ENCODE peak calls at places on chromosomes 16 and 17, in ten cellular contexts. One of them, this sample, is unnamed.

GRCh38 chr17:44132275-44132821 is 8.9 kb upstream of the HDAC5 start:
- DNase-seq in endothelial cell of umbilical vein: no peak
- DNase-seq in neural progenitor cell: no peak
- DNase-seq in HCT116: no peak
- DNase-seq in hepatocyte: no peak
- DNase-seq in H1: no peak
- DNase-seq in GM23248: peak
- DNase-seq in K562: peak
- DNase-seq in fibroblast of lung: no peak
- DNase-seq in astrocyte: no peak
- DNase-seq in this sample: peak

GRCh38 chr17:17384291-17384615 is 81.1 kb downstream of the NT5M start:
- DNase-seq in endothelial cell of umbilical vein: no peak
- DNase-seq in neural progenitor cell: no peak
- DNase-seq in HCT116: no peak
- DNase-seq in hepatocyte: no peak
- DNase-seq in H1: no peak
- DNase-seq in GM23248: no peak
- DNase-seq in K562: no peak
- DNase-seq in fibroblast of lung: no peak
- DNase-seq in astrocyte: no peak
- DNase-seq in this sample: no peak

GRCh38 chr16:29811170-29811895 is 660 bp upstream of the PRRT2 start:
- DNase-seq in endothelial cell of umbilical vein: peak
- DNase-seq in neural progenitor cell: peak
- DNase-seq in HCT116: peak
- DNase-seq in hepatocyte: peak
- DNase-seq in H1: peak
- DNase-seq in GM23248: peak
- DNase-seq in K562: peak
- DNase-seq in fibroblast of lung: peak
- DNase-seq in astrocyte: peak
- DNase-seq in this sample: peak

GRCh38 chr17:2776589-2777241 is 19.5 kb upstream of the RAP1GAP2 start:
- DNase-seq in endothelial cell of umbilical vein: no peak
- DNase-seq in neural progenitor cell: peak
- DNase-seq in HCT116: no peak
- DNase-seq in hepatocyte: peak
- DNase-seq in H1: no peak
- DNase-seq in GM23248: peak
- DNase-seq in K562: no peak
- DNase-seq in fibroblast of lung: no peak
- DNase-seq in astrocyte: no peak
- DNase-seq in this sample: no peak

GRCh38 chr17:55062921-55063320 is 94.4 kb downstream of the STXBP4 start:
- DNase-seq in endothelial cell of umbilical vein: no peak
- DNase-seq in neural progenitor cell: no peak
- DNase-seq in HCT116: no peak
- DNase-seq in hepatocyte: no peak
- DNase-seq in H1: no peak
- DNase-seq in GM23248: peak
- DNase-seq in K562: no peak
- DNase-seq in fibroblast of lung: no peak
- DNase-seq in astrocyte: peak
- DNase-seq in this sample: peak

GRCh38 chr17:82065193-82065637 is 389 bp downstream of the DUS1L start:
- DNase-seq in endothelial cell of umbilical vein: peak
- DNase-seq in neural progenitor cell: no peak
- DNase-seq in HCT116: no peak
- DNase-seq in hepatocyte: peak
- DNase-seq in H1: no peak
- DNase-seq in GM23248: peak
- DNase-seq in K562: no peak
- DNase-seq in fibroblast of lung: no peak
- DNase-seq in astrocyte: peak
- DNase-seq in this sample: no peak

GRCh38 chr16:84606081-84606875 is 11.6 kb downstream of the COTL1 start:
- DNase-seq in endothelial cell of umbilical vein: no peak
- DNase-seq in neural progenitor cell: no peak
- DNase-seq in HCT116: no peak
- DNase-seq in hepatocyte: no peak
- DNase-seq in H1: no peak
- DNase-seq in GM23248: no peak
- DNase-seq in K562: no peak
- DNase-seq in fibroblast of lung: no peak
- DNase-seq in astrocyte: no peak
- DNase-seq in this sample: no peak

GRCh38 chr17:78412403-78412802 is 34.0 kb downstream of the PGS1 start:
- DNase-seq in endothelial cell of umbilical vein: no peak
- DNase-seq in neural progenitor cell: peak
- DNase-seq in HCT116: no peak
- DNase-seq in hepatocyte: no peak
- DNase-seq in H1: no peak
- DNase-seq in GM23248: peak
- DNase-seq in K562: peak
- DNase-seq in fibroblast of lung: no peak
- DNase-seq in astrocyte: no peak
- DNase-seq in this sample: no peak

GRCh38 chr16:53456625-53457024 is 22.4 kb downstream of the RBL2 start:
- DNase-seq in endothelial cell of umbilical vein: no peak
- DNase-seq in neural progenitor cell: no peak
- DNase-seq in HCT116: no peak
- DNase-seq in hepatocyte: no peak
- DNase-seq in H1: no peak
- DNase-seq in GM23248: no peak
- DNase-seq in K562: no peak
- DNase-seq in fibroblast of lung: no peak
- DNase-seq in astrocyte: no peak
- DNase-seq in this sample: no peak

GRCh38 chr17:29612404-29613370 is 10.0 kb downstream of the CORO6 start:
- DNase-seq in endothelial cell of umbilical vein: no peak
- DNase-seq in neural progenitor cell: no peak
- DNase-seq in HCT116: no peak
- DNase-seq in hepatocyte: no peak
- DNase-seq in H1: no peak
- DNase-seq in GM23248: no peak
- DNase-seq in K562: no peak
- DNase-seq in fibroblast of lung: no peak
- DNase-seq in astrocyte: no peak
- DNase-seq in this sample: no peak
- H2AFZ ChIP-seq in endothelial cell of umbilical vein: peak
- H2AFZ ChIP-seq in neural progenitor cell: no peak
- H2AFZ ChIP-seq in HCT116: no peak
- H2AFZ ChIP-seq in hepatocyte: no peak
- H2AFZ ChIP-seq in H1: no peak
- H2AFZ ChIP-seq in GM23248: peak
- H2AFZ ChIP-seq in K562: no peak
- H2AFZ ChIP-seq in fibroblast of lung: no peak
- H2AFZ ChIP-seq in astrocyte: peak
- H2AFZ ChIP-seq in this sample: no peak

GRCh38 chr17:62750502-62751349 is 57.4 kb downstream of the MARCHF10 start:
- DNase-seq in endothelial cell of umbilical vein: no peak
- DNase-seq in neural progenitor cell: peak
- DNase-seq in HCT116: no peak
- DNase-seq in hepatocyte: no peak
- DNase-seq in H1: peak
- DNase-seq in GM23248: no peak
- DNase-seq in K562: no peak
- DNase-seq in fibroblast of lung: no peak
- DNase-seq in astrocyte: peak
- DNase-seq in this sample: no peak
- TF ChIP-seq EZH2 in endothelial cell of umbilical vein: no peak
- TF ChIP-seq EZH2 in neural progenitor cell: no peak
- TF ChIP-seq EZH2 in HCT116: no peak
- TF ChIP-seq EZH2 in hepatocyte: no peak
- TF ChIP-seq EZH2 in H1: no peak
- TF ChIP-seq EZH2 in GM23248: no peak
- TF ChIP-seq EZH2 in K562: no peak
- TF ChIP-seq EZH2 in fibroblast of lung: no peak
- TF ChIP-seq EZH2 in astrocyte: no peak
- TF ChIP-seq EZH2 in this sample: no peak

DNA sequence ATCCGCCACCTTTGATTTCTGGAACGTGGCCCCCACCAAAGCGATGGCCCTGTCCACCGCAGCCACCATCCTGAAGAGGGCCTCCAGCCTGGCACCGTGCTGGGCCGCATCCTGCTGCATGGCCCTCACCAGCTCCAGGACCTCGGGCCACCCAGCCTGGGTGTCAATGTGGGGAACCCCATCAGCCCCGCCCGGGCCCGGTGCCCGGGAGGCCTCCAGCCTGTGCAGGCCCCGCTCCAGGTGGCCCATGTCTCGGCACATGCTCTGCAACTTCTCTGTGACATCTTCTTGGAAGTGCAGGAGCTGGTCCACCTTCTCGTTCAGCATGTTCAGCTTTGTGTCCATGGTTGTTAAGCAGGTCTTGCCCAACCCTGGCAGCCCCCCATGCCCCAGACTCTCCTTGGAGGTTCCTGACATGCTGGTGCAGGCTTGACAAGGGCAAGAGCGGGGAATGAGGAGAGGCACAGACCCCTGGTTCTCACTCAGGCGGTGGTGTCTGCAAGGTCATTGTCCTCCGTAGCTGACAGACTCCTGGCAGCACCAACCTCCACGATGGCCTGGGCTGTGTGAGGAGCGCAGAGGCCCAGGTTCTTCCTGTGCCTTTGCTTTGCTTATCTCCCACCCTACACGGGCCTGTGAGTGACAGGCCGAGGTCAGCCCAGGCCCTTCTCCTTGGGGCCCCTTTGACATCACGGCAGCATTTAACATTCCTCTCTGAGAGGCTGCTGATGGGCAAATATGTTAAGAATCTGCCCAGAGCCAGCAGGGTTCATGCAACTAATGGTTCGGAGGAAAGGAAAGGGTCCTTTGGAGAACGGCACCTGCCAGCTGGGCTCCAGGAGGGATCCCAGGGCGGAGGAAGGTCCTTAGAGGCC is at the start of gene MYLK3:
- DNase-seq in endothelial cell of umbilical vein: no peak
- DNase-seq in neural progenitor cell: peak
- DNase-seq in HCT116: no peak
- DNase-seq in hepatocyte: peak
- DNase-seq in H1: peak
- DNase-seq in GM23248: no peak
- DNase-seq in K562: peak
- DNase-seq in fibroblast of lung: no peak
- DNase-seq in astrocyte: no peak
- DNase-seq in this sample: no peak
- H2AFZ ChIP-seq in endothelial cell of umbilical vein: no peak
- H2AFZ ChIP-seq in neural progenitor cell: no peak
- H2AFZ ChIP-seq in HCT116: no peak
- H2AFZ ChIP-seq in hepatocyte: no peak
- H2AFZ ChIP-seq in H1: no peak
- H2AFZ ChIP-seq in GM23248: no peak
- H2AFZ ChIP-seq in K562: peak
- H2AFZ ChIP-seq in fibroblast of lung: no peak
- H2AFZ ChIP-seq in astrocyte: no peak
- H2AFZ ChIP-seq in this sample: no peak

GRCh38 chr16:5557966-5558365 is 460.4 kb upstream of the EEF2KMT start:
- DNase-seq in endothelial cell of umbilical vein: no peak
- DNase-seq in neural progenitor cell: no peak
- DNase-seq in HCT116: no peak
- DNase-seq in hepatocyte: no peak
- DNase-seq in H1: no peak
- DNase-seq in GM23248: no peak
- DNase-seq in K562: no peak
- DNase-seq in fibroblast of lung: no peak
- DNase-seq in astrocyte: no peak
- DNase-seq in this sample: no peak

GRCh38 chr16:5557448-5557847 is 459.9 kb upstream of the EEF2KMT start:
- DNase-seq in endothelial cell of umbilical vein: no peak
- DNase-seq in neural progenitor cell: no peak
- DNase-seq in HCT116: no peak
- DNase-seq in hepatocyte: no peak
- DNase-seq in H1: no peak
- DNase-seq in GM23248: no peak
- DNase-seq in K562: no peak
- DNase-seq in fibroblast of lung: no peak
- DNase-seq in astrocyte: no peak
- DNase-seq in this sample: no peak

DNA sequence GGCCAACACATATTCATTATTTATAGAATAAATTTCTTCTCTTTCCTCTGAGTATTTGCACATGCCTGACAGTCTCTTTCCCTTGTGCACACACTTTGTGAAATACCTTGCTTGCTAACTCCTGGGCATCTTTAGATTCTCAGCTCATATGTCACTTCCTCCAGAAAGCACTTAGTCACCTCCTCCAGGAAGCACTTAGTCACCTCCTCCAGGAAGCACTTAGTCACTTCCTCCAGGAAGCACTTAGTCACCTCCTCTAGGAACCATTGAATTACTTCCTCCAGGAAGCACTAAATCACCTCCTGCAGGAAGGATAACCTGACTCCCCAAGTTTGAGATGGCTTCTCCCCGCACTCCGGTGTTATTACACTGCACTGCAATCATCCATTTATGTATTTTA is 462.5 kb upstream of the EEF2KMT start:
- DNase-seq in endothelial cell of umbilical vein: no peak
- DNase-seq in neural progenitor cell: no peak
- DNase-seq in HCT116: peak
- DNase-seq in hepatocyte: no peak
- DNase-seq in H1: no peak
- DNase-seq in GM23248: peak
- DNase-seq in K562: no peak
- DNase-seq in fibroblast of lung: no peak
- DNase-seq in astrocyte: no peak
- DNase-seq in this sample: no peak
- TF ChIP-seq EZH2 in endothelial cell of umbilical vein: no peak
- TF ChIP-seq EZH2 in neural progenitor cell: no peak
- TF ChIP-seq EZH2 in HCT116: no peak
- TF ChIP-seq EZH2 in hepatocyte: no peak
- TF ChIP-seq EZH2 in H1: no peak
- TF ChIP-seq EZH2 in GM23248: no peak
- TF ChIP-seq EZH2 in K562: no peak
- TF ChIP-seq EZH2 in fibroblast of lung: no peak
- TF ChIP-seq EZH2 in astrocyte: no peak
- TF ChIP-seq EZH2 in this sample: no peak

This sample was measured in PC-9.